ENCODE peak calls at places on chromosome 2, in ten cellular contexts. One of them, this sample, is unnamed.

GRCh38 chr2:161586517-161587167 is 37.6 kb upstream of the SLC4A10 start:
- DNase-seq in fibroblast of pulmonary artery: peak
- DNase-seq in neural progenitor cell: peak
- DNase-seq in AG04450: no peak
- DNase-seq in BE2C: no peak
- DNase-seq in HepG2: peak
- DNase-seq in fibroblast of lung: peak
- DNase-seq in mammary epithelial cell: no peak
- DNase-seq in thoracic aorta: no peak
- DNase-seq in AG09309: peak
- DNase-seq in this sample: peak

GRCh38 chr2:26768759-26769500 is 4.8 kb downstream of the SLC35F6 start:
- DNase-seq in fibroblast of pulmonary artery: peak
- DNase-seq in neural progenitor cell: no peak
- DNase-seq in AG04450: no peak
- DNase-seq in BE2C: no peak
- DNase-seq in HepG2: no peak
- DNase-seq in fibroblast of lung: peak
- DNase-seq in mammary epithelial cell: peak
- DNase-seq in thoracic aorta: peak
- DNase-seq in AG09309: no peak
- DNase-seq in this sample: peak

GRCh38 chr2:10188211-10188610 is 65.7 kb downstream of the RRM2 start:
- DNase-seq in fibroblast of pulmonary artery: peak
- DNase-seq in neural progenitor cell: peak
- DNase-seq in AG04450: no peak
- DNase-seq in BE2C: peak
- DNase-seq in HepG2: peak
- DNase-seq in fibroblast of lung: peak
- DNase-seq in mammary epithelial cell: peak
- DNase-seq in thoracic aorta: no peak
- DNase-seq in AG09309: no peak
- DNase-seq in this sample: peak

GRCh38 chr2:238235331-238235732 is 4.5 kb downstream of the HES6 start:
- DNase-seq in fibroblast of pulmonary artery: peak
- DNase-seq in neural progenitor cell: no peak
- DNase-seq in AG04450: no peak
- DNase-seq in BE2C: no peak
- DNase-seq in HepG2: no peak
- DNase-seq in fibroblast of lung: peak
- DNase-seq in mammary epithelial cell: no peak
- DNase-seq in thoracic aorta: no peak
- DNase-seq in AG09309: no peak
- DNase-seq in this sample: peak

GRCh38 chr2:202102425-202103005 is 29.5 kb downstream of the KIAA2012 start:
- DNase-seq in fibroblast of pulmonary artery: no peak
- DNase-seq in neural progenitor cell: peak
- DNase-seq in AG04450: no peak
- DNase-seq in BE2C: peak
- DNase-seq in HepG2: no peak
- DNase-seq in fibroblast of lung: no peak
- DNase-seq in mammary epithelial cell: no peak
- DNase-seq in thoracic aorta: no peak
- DNase-seq in AG09309: no peak
- DNase-seq in this sample: peak

GRCh38 chr2:167177196-167177595 is 288.9 kb downstream of the XIRP2 start:
- DNase-seq in fibroblast of pulmonary artery: peak
- DNase-seq in neural progenitor cell: no peak
- DNase-seq in AG04450: no peak
- DNase-seq in BE2C: no peak
- DNase-seq in HepG2: no peak
- DNase-seq in fibroblast of lung: peak
- DNase-seq in mammary epithelial cell: no peak
- DNase-seq in thoracic aorta: no peak
- DNase-seq in AG09309: no peak
- DNase-seq in this sample: no peak

GRCh38 chr2:95159690-95160449 is at the start of gene ZNF514:
- DNase-seq in fibroblast of pulmonary artery: peak
- DNase-seq in neural progenitor cell: peak
- DNase-seq in AG04450: peak
- DNase-seq in BE2C: peak
- DNase-seq in HepG2: peak
- DNase-seq in fibroblast of lung: peak
- DNase-seq in mammary epithelial cell: peak
- DNase-seq in thoracic aorta: peak
- DNase-seq in AG09309: peak
- DNase-seq in this sample: peak

GRCh38 chr2:222939208-222939846 is 78.5 kb downstream of the ACSL3 start:
- DNase-seq in fibroblast of pulmonary artery: peak
- DNase-seq in neural progenitor cell: peak
- DNase-seq in AG04450: no peak
- DNase-seq in BE2C: peak
- DNase-seq in HepG2: peak
- DNase-seq in fibroblast of lung: peak
- DNase-seq in mammary epithelial cell: peak
- DNase-seq in thoracic aorta: no peak
- DNase-seq in AG09309: no peak
- DNase-seq in this sample: peak

DNA sequence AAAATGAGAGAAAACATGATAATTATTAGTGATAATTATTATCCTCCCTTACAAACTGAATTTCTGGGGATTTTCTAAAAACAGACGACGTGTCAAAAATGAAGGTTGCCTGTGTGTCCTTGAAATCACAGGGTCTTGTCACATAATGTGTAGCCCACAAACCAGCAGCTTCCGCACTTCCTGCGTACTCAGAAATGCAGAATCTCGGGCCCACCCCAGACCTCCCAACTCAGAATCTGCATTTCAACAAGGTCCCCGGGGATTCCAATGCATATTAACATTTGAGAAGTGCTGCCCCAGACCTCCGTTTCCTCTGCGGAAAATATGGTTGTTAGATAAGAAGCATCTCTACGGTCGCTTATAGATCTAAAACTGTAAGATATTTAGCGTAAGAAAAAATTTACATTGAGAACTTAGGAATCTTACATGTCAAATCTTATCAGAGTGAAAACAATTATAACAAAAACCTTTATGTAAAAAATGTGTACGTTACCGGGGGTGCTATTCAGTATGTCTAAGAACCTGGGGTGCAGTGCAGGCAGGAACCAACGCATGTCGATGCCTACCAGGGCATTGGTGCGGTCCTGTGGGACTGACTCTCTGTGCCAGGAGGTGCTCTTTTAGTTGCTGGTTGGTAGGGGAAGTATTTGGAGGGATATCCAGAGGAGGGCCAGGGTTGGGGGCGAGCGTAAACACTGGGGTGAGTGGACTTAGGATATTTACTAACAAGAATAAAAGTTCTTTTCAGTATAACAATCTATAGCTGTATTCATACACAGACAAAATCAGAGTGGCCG is 15.2 kb downstream of the CDKL4 start:
- DNase-seq in fibroblast of pulmonary artery: peak
- DNase-seq in neural progenitor cell: peak
- DNase-seq in AG04450: no peak
- DNase-seq in BE2C: no peak
- DNase-seq in HepG2: peak
- DNase-seq in fibroblast of lung: peak
- DNase-seq in mammary epithelial cell: no peak
- DNase-seq in thoracic aorta: no peak
- DNase-seq in AG09309: no peak
- DNase-seq in this sample: no peak
- H3K4me3 ChIP-seq in fibroblast of pulmonary artery: peak
- H3K4me3 ChIP-seq in neural progenitor cell: peak
- H3K4me3 ChIP-seq in AG04450: peak
- H3K4me3 ChIP-seq in BE2C: peak
- H3K4me3 ChIP-seq in HepG2: peak
- H3K4me3 ChIP-seq in fibroblast of lung: peak
- H3K4me3 ChIP-seq in mammary epithelial cell: no peak
- H3K4me3 ChIP-seq in thoracic aorta: peak
- H3K4me3 ChIP-seq in AG09309: no peak
- H3K4me3 ChIP-seq in this sample: peak

GRCh38 chr2:108983610-108984009 is 5.4 kb downstream of the EDAR start:
- DNase-seq in fibroblast of pulmonary artery: no peak
- DNase-seq in neural progenitor cell: no peak
- DNase-seq in AG04450: no peak
- DNase-seq in BE2C: no peak
- DNase-seq in HepG2: no peak
- DNase-seq in fibroblast of lung: no peak
- DNase-seq in mammary epithelial cell: no peak
- DNase-seq in thoracic aorta: no peak
- DNase-seq in AG09309: no peak
- DNase-seq in this sample: no peak

GRCh38 chr2:108988796-108989713 is at the start of gene EDAR:
- DNase-seq in fibroblast of pulmonary artery: peak
- DNase-seq in neural progenitor cell: peak
- DNase-seq in AG04450: no peak
- DNase-seq in BE2C: peak
- DNase-seq in HepG2: peak
- DNase-seq in fibroblast of lung: peak
- DNase-seq in mammary epithelial cell: peak
- DNase-seq in thoracic aorta: no peak
- DNase-seq in AG09309: no peak
- DNase-seq in this sample: peak

GRCh38 chr2:108987111-108987510 is 1.9 kb downstream of the EDAR start:
- DNase-seq in fibroblast of pulmonary artery: no peak
- DNase-seq in neural progenitor cell: no peak
- DNase-seq in AG04450: no peak
- DNase-seq in BE2C: no peak
- DNase-seq in HepG2: no peak
- DNase-seq in fibroblast of lung: no peak
- DNase-seq in mammary epithelial cell: no peak
- DNase-seq in thoracic aorta: no peak
- DNase-seq in AG09309: no peak
- DNase-seq in this sample: no peak

GRCh38 chr2:108993095-108993937 is 4.3 kb upstream of the EDAR start:
- DNase-seq in fibroblast of pulmonary artery: no peak
- DNase-seq in neural progenitor cell: no peak
- DNase-seq in AG04450: no peak
- DNase-seq in BE2C: no peak
- DNase-seq in HepG2: peak
- DNase-seq in fibroblast of lung: no peak
- DNase-seq in mammary epithelial cell: no peak
- DNase-seq in thoracic aorta: no peak
- DNase-seq in AG09309: no peak
- DNase-seq in this sample: no peak

DNA sequence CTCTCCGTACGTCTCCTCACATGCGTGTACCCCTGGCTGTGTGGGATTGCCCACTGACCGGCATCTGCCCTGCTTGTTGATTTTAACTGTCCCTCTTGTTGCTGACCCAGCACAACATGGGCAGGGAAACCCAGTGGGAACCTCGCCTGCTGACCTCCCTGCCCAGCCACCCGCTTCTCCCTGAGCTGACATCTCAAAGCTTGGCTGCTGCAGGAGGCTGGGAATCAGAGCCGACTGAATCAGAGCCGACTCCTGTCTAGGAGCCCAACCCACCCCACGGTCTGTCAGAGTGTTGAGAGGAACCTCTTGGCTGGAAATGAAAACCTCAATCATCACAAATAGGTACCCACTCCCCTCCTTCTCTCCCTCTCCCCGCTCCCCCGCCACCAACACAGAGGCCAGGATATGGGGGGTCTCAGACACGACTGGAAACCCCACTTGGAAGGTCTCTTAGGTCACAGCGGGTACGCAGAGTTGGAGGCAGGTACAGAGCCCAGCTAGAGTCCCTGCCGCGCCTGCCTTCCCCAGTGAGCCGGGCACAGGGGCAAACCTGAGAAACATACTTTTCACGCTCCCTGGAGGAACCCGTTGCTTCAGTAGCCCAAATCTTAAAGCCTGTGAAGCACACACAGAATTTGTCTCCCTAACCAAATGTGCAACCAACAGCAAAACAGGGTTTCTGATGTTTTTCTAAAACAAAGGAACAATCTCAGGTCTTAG is 784 bp downstream of the EDAR start:
- DNase-seq in fibroblast of pulmonary artery: no peak
- DNase-seq in neural progenitor cell: no peak
- DNase-seq in AG04450: no peak
- DNase-seq in BE2C: no peak
- DNase-seq in HepG2: no peak
- DNase-seq in fibroblast of lung: no peak
- DNase-seq in mammary epithelial cell: peak
- DNase-seq in thoracic aorta: no peak
- DNase-seq in AG09309: no peak
- DNase-seq in this sample: no peak
- H3K4me3 ChIP-seq in fibroblast of pulmonary artery: no peak
- H3K4me3 ChIP-seq in neural progenitor cell: no peak
- H3K4me3 ChIP-seq in AG04450: no peak
- H3K4me3 ChIP-seq in BE2C: no peak
- H3K4me3 ChIP-seq in HepG2: no peak
- H3K4me3 ChIP-seq in fibroblast of lung: no peak
- H3K4me3 ChIP-seq in mammary epithelial cell: peak
- H3K4me3 ChIP-seq in thoracic aorta: no peak
- H3K4me3 ChIP-seq in AG09309: no peak
- H3K4me3 ChIP-seq in this sample: no peak

DNA sequence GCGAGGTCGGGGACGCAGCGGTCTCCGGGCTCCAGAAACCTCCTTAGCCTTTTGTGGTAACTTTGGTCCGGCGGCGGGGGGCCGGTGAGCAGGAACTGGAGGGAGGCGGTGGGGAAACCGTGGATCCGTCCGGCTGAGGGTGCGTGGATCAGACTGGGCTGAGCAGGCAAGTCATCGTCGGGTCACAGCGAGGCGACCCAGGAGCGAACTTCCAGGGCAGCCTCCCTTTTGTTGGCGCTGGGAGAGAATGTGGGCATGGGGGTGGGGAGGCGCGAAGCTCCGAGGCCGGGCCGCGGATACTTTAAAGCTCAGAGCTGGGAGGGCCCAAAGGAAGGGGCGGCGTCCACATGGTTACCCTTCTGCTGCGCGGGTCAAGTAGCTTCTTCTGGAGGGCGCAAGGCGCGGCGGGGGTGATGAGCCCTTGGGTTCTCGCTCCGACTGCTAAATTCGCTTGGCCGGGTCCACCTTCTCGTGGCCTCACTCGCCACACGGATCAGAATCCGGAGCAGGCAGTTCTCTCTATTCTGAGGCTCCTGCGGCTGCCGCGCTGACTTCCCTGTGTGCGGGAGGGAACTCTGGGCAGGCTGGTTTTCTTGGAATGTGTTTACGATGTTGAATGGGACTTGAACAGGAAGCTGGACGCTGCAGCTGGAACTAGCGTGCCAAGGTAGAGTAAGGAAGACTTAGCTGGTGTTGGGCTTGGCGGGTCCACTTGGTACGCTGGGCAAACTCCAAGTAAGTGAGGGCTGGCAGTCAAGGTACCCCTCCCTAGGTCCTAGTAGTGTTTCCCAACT is 969 bp downstream of the GULP1 start:
- DNase-seq in fibroblast of pulmonary artery: peak
- DNase-seq in neural progenitor cell: peak
- DNase-seq in AG04450: peak
- DNase-seq in BE2C: peak
- DNase-seq in HepG2: no peak
- DNase-seq in fibroblast of lung: peak
- DNase-seq in mammary epithelial cell: peak
- DNase-seq in thoracic aorta: peak
- DNase-seq in AG09309: peak
- DNase-seq in this sample: peak
- H3K4me3 ChIP-seq in fibroblast of pulmonary artery: peak
- H3K4me3 ChIP-seq in neural progenitor cell: peak
- H3K4me3 ChIP-seq in AG04450: peak
- H3K4me3 ChIP-seq in BE2C: peak
- H3K4me3 ChIP-seq in HepG2: no peak
- H3K4me3 ChIP-seq in fibroblast of lung: peak
- H3K4me3 ChIP-seq in mammary epithelial cell: peak
- H3K4me3 ChIP-seq in thoracic aorta: peak
- H3K4me3 ChIP-seq in AG09309: peak
- H3K4me3 ChIP-seq in this sample: peak

GRCh38 chr2:160401895-160402294 is 91.7 kb downstream of the RBMS1 start:
- DNase-seq in fibroblast of pulmonary artery: no peak
- DNase-seq in neural progenitor cell: peak
- DNase-seq in AG04450: no peak
- DNase-seq in BE2C: no peak
- DNase-seq in HepG2: no peak
- DNase-seq in fibroblast of lung: no peak
- DNase-seq in mammary epithelial cell: no peak
- DNase-seq in thoracic aorta: no peak
- DNase-seq in AG09309: no peak
- DNase-seq in this sample: no peak
- H3K4me3 ChIP-seq in fibroblast of pulmonary artery: no peak
- H3K4me3 ChIP-seq in neural progenitor cell: no peak
- H3K4me3 ChIP-seq in AG04450: no peak
- H3K4me3 ChIP-seq in BE2C: no peak
- H3K4me3 ChIP-seq in HepG2: no peak
- H3K4me3 ChIP-seq in fibroblast of lung: no peak
- H3K4me3 ChIP-seq in mammary epithelial cell: no peak
- H3K4me3 ChIP-seq in thoracic aorta: no peak
- H3K4me3 ChIP-seq in AG09309: no peak
- H3K4me3 ChIP-seq in this sample: no peak

This sample was measured in fibroblast of villous mesenchyme.